ENCODE peak calls at places on chromosome 7, in seven cellular contexts. A is CD14-positive monocyte; Z is GM18507; F is activated CD4-positive, alpha-beta T cell treated with anti-CD3 and anti-CD28 coated beads, Interleukin-2, amount 10 ng/mL, durations not matched to agents 7 days and 5 days; P is GM20000; D is astrocyte of the spinal cord; C is iPS DF 19.7. I is an unnamed sample.

GRCh38 chr7:7924303-7924702 is 44.3 kb upstream of the GLCCI1 start:
- DNase-seq in A (no peak), Z (no peak), F (no peak), P (no peak), D (no peak), C (no peak), I (no peak)

GRCh38 chr7:106060394-106060920 is 51.7 kb downstream of the SYPL1 start:
- DNase-seq in A (no peak), Z (no peak), F (no peak), P (no peak), D (no peak), C (no peak), I (no peak)

GRCh38 chr7:108503112-108504026 is 22.6 kb downstream of the PNPLA8 start:
- DNase-seq in A (no peak), Z (no peak), F (no peak), P (peak), D (no peak), C (no peak), I (no peak)

GRCh38 chr7:135757719-135758411 is 9.3 kb upstream of the FAM180A start:
- DNase-seq in A (no peak), Z (no peak), F (no peak), P (no peak), D (peak), C (no peak), I (no peak)

GRCh38 chr7:115047968-115048720 is 126.2 kb downstream of the MDFIC start:
- DNase-seq in A (no peak), Z (no peak), F (no peak), P (no peak), D (peak), C (no peak), I (no peak)

GRCh38 chr7:28435732-28436378 is 23.5 kb downstream of the CREB5 start:
- DNase-seq in A (no peak), Z (no peak), F (no peak), P (no peak), D (no peak), C (no peak), I (no peak)

GRCh38 chr7:128322040-128322643 is 21.6 kb downstream of the RBM28 start:
- DNase-seq in A (no peak), Z (no peak), F (peak), P (no peak), D (peak), C (no peak), I (no peak)

GRCh38 chr7:137421389-137421788 is 77.9 kb upstream of the PTN start:
- DNase-seq in A (no peak), Z (no peak), F (no peak), P (no peak), D (no peak), C (no peak), I (no peak)

GRCh38 chr7:19442016-19442785 is 266.6 kb downstream of the POLR1F start:
- DNase-seq in A (no peak), Z (no peak), F (no peak), P (peak), D (peak), C (peak), I (no peak)

GRCh38 chr7:30308392-30308791 is 24.0 kb downstream of the ZNRF2 start:
- DNase-seq in A (no peak), Z (no peak), F (no peak), P (no peak), D (no peak), C (no peak), I (no peak)

GRCh38 chr7:134452419-134452827 is 6.5 kb downstream of the AKR1B1 start:
- DNase-seq in A (no peak), Z (no peak), F (no peak), P (no peak), D (no peak), C (no peak), I (no peak)

GRCh38 chr7:101950450-101951119 is 133.2 kb downstream of the CUX1 start:
- DNase-seq in A (no peak), Z (no peak), F (no peak), P (no peak), D (peak), C (no peak), I (no peak)

GRCh38 chr7:159030490-159031134 is 114.1 kb downstream of the VIPR2 start:
- DNase-seq in A (peak), Z (no peak), F (no peak), P (peak), D (no peak), C (no peak), I (no peak)

GRCh38 chr7:47498229-47499056 is 83.5 kb downstream of the TNS3 start:
- DNase-seq in A (peak), Z (no peak), F (no peak), P (no peak), D (no peak), C (no peak), I (no peak)

GRCh38 chr7:106126170-106126938 is 14.2 kb upstream of the SYPL1 start:
- DNase-seq in A (peak), Z (no peak), F (peak), P (no peak), D (peak), C (no peak), I (no peak)

GRCh38 chr7:37831214-37831613 is 17.2 kb upstream of the NME8 start:
- DNase-seq in A (no peak), Z (no peak), F (no peak), P (no peak), D (no peak), C (no peak), I (no peak)

GRCh38 chr7:50220280-50220679 is 84.2 kb upstream of the IKZF1 start:
- DNase-seq in A (no peak), Z (no peak), F (no peak), P (no peak), D (no peak), C (no peak), I (no peak)

GRCh38 chr7:100623951-100624824 is 11.8 kb downstream of the MOSPD3 start:
- DNase-seq in A (no peak), Z (no peak), F (peak), P (no peak), D (no peak), C (no peak), I (no peak)

GRCh38 chr7:74343281-74344127 is 54.3 kb downstream of the CLIP2 start:
- DNase-seq in A (no peak), Z (no peak), F (no peak), P (no peak), D (peak), C (no peak), I (no peak)

GRCh38 chr7:126211875-126212274 is 1040.9 kb downstream of the GRM8 start:
- DNase-seq in A (no peak), Z (no peak), F (no peak), P (no peak), D (no peak), C (no peak), I (no peak)

GRCh38 chr7:77348371-77348813 is 67.8 kb downstream of the GSAP start:
- DNase-seq in A (no peak), Z (no peak), F (no peak), P (no peak), D (peak), C (no peak), I (no peak)

GRCh38 chr7:55244346-55244745 is 120.8 kb upstream of the LANCL2 start:
- DNase-seq in A (no peak), Z (no peak), F (no peak), P (no peak), D (no peak), C (no peak), I (no peak)

GRCh38 chr7:32227746-32228145 is 157.5 kb upstream of the PDE1C start:
- DNase-seq in A (no peak), Z (no peak), F (no peak), P (no peak), D (no peak), C (no peak), I (no peak)

GRCh38 chr7:2609001-2609411 is 22.8 kb upstream of the TTYH3 start:
- DNase-seq in A (peak), Z (no peak), F (peak), P (peak), D (peak), C (peak), I (peak)

GRCh38 chr7:43872401-43873165 is 3.3 kb upstream of the MRPS24 start:
- DNase-seq in A (no peak), Z (no peak), F (no peak), P (no peak), D (peak), C (no peak), I (no peak)

GRCh38 chr7:65731562-65732035 is 141.3 kb upstream of the VKORC1L1 start:
- DNase-seq in A (no peak), Z (no peak), F (peak), P (no peak), D (peak), C (no peak), I (no peak)

GRCh38 chr7:67364441-67365017 is 367.9 kb downstream of the TYW1 start:
- DNase-seq in A (no peak), Z (no peak), F (no peak), P (no peak), D (no peak), C (no peak), I (no peak)

GRCh38 chr7:131538791-131539179 is 17.6 kb downstream of the PODXL start:
- DNase-seq in A (no peak), Z (no peak), F (no peak), P (no peak), D (no peak), C (no peak), I (no peak)

GRCh38 chr7:155715406-155715805 is 70.9 kb downstream of the RBM33 start:
- DNase-seq in A (no peak), Z (no peak), F (no peak), P (no peak), D (no peak), C (no peak), I (no peak)

GRCh38 chr7:41463770-41464470 is 239.0 kb downstream of the INHBA start:
- DNase-seq in A (no peak), Z (no peak), F (no peak), P (no peak), D (no peak), C (no peak), I (no peak)

GRCh38 chr7:46478046-46478445 is 557.0 kb upstream of the IGFBP3 start:
- DNase-seq in A (no peak), Z (no peak), F (no peak), P (no peak), D (peak), C (no peak), I (no peak)

I was measured in GM19239.